ENCODE peak calls at places on chromosomes 4 and X, in six cellular contexts. One of them, this sample, is unnamed.

GRCh38 chrX:116317409-116317808 is 119.0 kb upstream of the SLC6A14 start:
- DNase-seq in COR-L47: no peak
- DNase-seq in posterior vena cava: no peak
- DNase-seq in left colon: peak
- DNase-seq in B cell: no peak
- DNase-seq in GM06990: no peak
- DNase-seq in this sample: no peak

GRCh38 chrX:16671005-16671404 is 21.0 kb downstream of the S100G start:
- DNase-seq in COR-L47: no peak
- DNase-seq in posterior vena cava: no peak
- DNase-seq in left colon: no peak
- DNase-seq in B cell: no peak
- DNase-seq in GM06990: no peak
- DNase-seq in this sample: no peak

GRCh38 chr4:142416711-142417275 is 429.3 kb downstream of the INPP4B start:
- DNase-seq in COR-L47: no peak
- DNase-seq in posterior vena cava: no peak
- DNase-seq in left colon: no peak
- DNase-seq in B cell: no peak
- DNase-seq in GM06990: no peak
- DNase-seq in this sample: no peak

GRCh38 chr4:30945586-30945985 is 225.4 kb downstream of the PCDH7 start:
- DNase-seq in COR-L47: no peak
- DNase-seq in posterior vena cava: no peak
- DNase-seq in left colon: no peak
- DNase-seq in B cell: no peak
- DNase-seq in GM06990: no peak
- DNase-seq in this sample: no peak

GRCh38 chr4:31458813-31459212 is 738.6 kb downstream of the PCDH7 start:
- DNase-seq in COR-L47: no peak
- DNase-seq in posterior vena cava: no peak
- DNase-seq in left colon: no peak
- DNase-seq in B cell: no peak
- DNase-seq in GM06990: no peak
- DNase-seq in this sample: no peak

GRCh38 chr4:158810487-158811215 is 41.8 kb downstream of the FNIP2 start:
- DNase-seq in COR-L47: no peak
- DNase-seq in posterior vena cava: peak
- DNase-seq in left colon: peak
- DNase-seq in B cell: no peak
- DNase-seq in GM06990: no peak
- DNase-seq in this sample: peak

GRCh38 chrX:45850197-45850774 is 649.6 kb upstream of the DIPK2B start:
- DNase-seq in COR-L47: peak
- DNase-seq in posterior vena cava: no peak
- DNase-seq in left colon: no peak
- DNase-seq in B cell: peak
- DNase-seq in GM06990: no peak
- DNase-seq in this sample: no peak

GRCh38 chrX:68721546-68721945 is 74.1 kb downstream of the STARD8 start:
- DNase-seq in COR-L47: no peak
- DNase-seq in posterior vena cava: no peak
- DNase-seq in left colon: peak
- DNase-seq in B cell: no peak
- DNase-seq in GM06990: no peak
- DNase-seq in this sample: no peak

GRCh38 chr4:2691952-2692435 is 64.1 kb downstream of the TNIP2 start:
- DNase-seq in COR-L47: no peak
- DNase-seq in posterior vena cava: no peak
- DNase-seq in left colon: no peak
- DNase-seq in B cell: no peak
- DNase-seq in GM06990: no peak
- DNase-seq in this sample: no peak

GRCh38 chrX:68920541-68920940 is 91.7 kb downstream of the EFNB1 start:
- DNase-seq in COR-L47: no peak
- DNase-seq in posterior vena cava: no peak
- DNase-seq in left colon: no peak
- DNase-seq in B cell: no peak
- DNase-seq in GM06990: no peak
- DNase-seq in this sample: no peak

GRCh38 chr4:78612398-78613005 is 60.9 kb downstream of the ANXA3 start:
- DNase-seq in COR-L47: peak
- DNase-seq in posterior vena cava: no peak
- DNase-seq in left colon: no peak
- DNase-seq in B cell: no peak
- DNase-seq in GM06990: no peak
- DNase-seq in this sample: no peak

GRCh38 chrX:124042042-124042441 is 80.5 kb downstream of the STAG2 start:
- DNase-seq in COR-L47: no peak
- DNase-seq in posterior vena cava: no peak
- DNase-seq in left colon: no peak
- DNase-seq in B cell: no peak
- DNase-seq in GM06990: no peak
- DNase-seq in this sample: no peak

GRCh38 chr4:189124149-189124758 is 816.4 kb upstream of the FRG1 start:
- DNase-seq in COR-L47: peak
- DNase-seq in posterior vena cava: no peak
- DNase-seq in left colon: no peak
- DNase-seq in B cell: no peak
- DNase-seq in GM06990: no peak
- DNase-seq in this sample: no peak

GRCh38 chrX:51737062-51737461 is 6.2 kb upstream of the GSPT2 start:
- DNase-seq in COR-L47: no peak
- DNase-seq in posterior vena cava: no peak
- DNase-seq in left colon: no peak
- DNase-seq in B cell: no peak
- DNase-seq in GM06990: no peak
- DNase-seq in this sample: no peak

GRCh38 chr4:157300678-157301077 is 80.2 kb downstream of the GRIA2 start:
- DNase-seq in COR-L47: peak
- DNase-seq in posterior vena cava: no peak
- DNase-seq in left colon: no peak
- DNase-seq in B cell: no peak
- DNase-seq in GM06990: no peak
- DNase-seq in this sample: no peak

GRCh38 chr4:10664408-10664807 is 20.2 kb downstream of the CLNK start:
- DNase-seq in COR-L47: no peak
- DNase-seq in posterior vena cava: peak
- DNase-seq in left colon: no peak
- DNase-seq in B cell: no peak
- DNase-seq in GM06990: no peak
- DNase-seq in this sample: no peak

GRCh38 chr4:138992676-138993075 is 22.9 kb upstream of the NOCT start:
- DNase-seq in COR-L47: no peak
- DNase-seq in posterior vena cava: no peak
- DNase-seq in left colon: no peak
- DNase-seq in B cell: no peak
- DNase-seq in GM06990: no peak
- DNase-seq in this sample: no peak

GRCh38 chr4:8675383-8675782 is 82.8 kb downstream of the CPZ start:
- DNase-seq in COR-L47: no peak
- DNase-seq in posterior vena cava: peak
- DNase-seq in left colon: no peak
- DNase-seq in B cell: no peak
- DNase-seq in GM06990: no peak
- DNase-seq in this sample: no peak

GRCh38 chr4:94011190-94011589 is 182.6 kb downstream of the ATOH1 start:
- DNase-seq in COR-L47: no peak
- DNase-seq in posterior vena cava: no peak
- DNase-seq in left colon: no peak
- DNase-seq in B cell: no peak
- DNase-seq in GM06990: no peak
- DNase-seq in this sample: no peak

GRCh38 chr4:76339364-76339763 is 32.8 kb downstream of the STBD1 start:
- DNase-seq in COR-L47: no peak
- DNase-seq in posterior vena cava: no peak
- DNase-seq in left colon: no peak
- DNase-seq in B cell: no peak
- DNase-seq in GM06990: no peak
- DNase-seq in this sample: no peak